ENCODE peak calls at places on chromosomes 12 and 14, in nine cellular contexts. L is choroid plexus epithelial cell, G is kidney epithelial cell, N is astrocyte of the cerebellum, Q is pancreas, H is GM23338, I is brain microvascular endothelial cell, B is cardiac muscle cell, P is left ventricle myocardium inferior. O is an unnamed sample.
A peak's percentile ranks its signal among the peaks of the same experiment; 100 is the strongest.

GRCh38 chr12:79127268-79127895 is 262.8 kb downstream of the SYT1 start:
- DNase-seq in L (peak; percentile 97), G (peak; percentile 60), N (peak; percentile 54), Q (no peak), H (no peak), I (peak; percentile 87), B (peak; percentile 86), P (no peak), O (peak; percentile 64)

GRCh38 chr12:12221560-12221959 is 45.3 kb downstream of the LRP6 start:
- DNase-seq in L (no peak), G (peak; percentile 49), N (no peak), Q (no peak), H (no peak), I (no peak), B (no peak), P (no peak), O (no peak)

GRCh38 chr12:55698241-55698955 is 9.3 kb downstream of the ITGA7 start:
- DNase-seq in L (no peak), G (no peak), N (no peak), Q (peak; percentile 35), H (no peak), I (no peak), B (no peak), P (no peak), O (no peak)

GRCh38 chr12:124301084-124301654 is 6.3 kb downstream of the RFLNA start:
- DNase-seq in L (no peak), G (no peak), N (no peak), Q (no peak), H (no peak), I (no peak), B (no peak), P (no peak), O (no peak)

GRCh38 chr12:107196681-107197080 is 103.3 kb upstream of the CRY1 start:
- DNase-seq in L (peak; percentile 73), G (no peak), N (no peak), Q (no peak), H (no peak), I (peak; percentile 51), B (no peak), P (no peak), O (no peak)

GRCh38 chr12:124774054-124774461 is 89.6 kb downstream of the SCARB1 start:
- DNase-seq in L (peak; percentile 67), G (no peak), N (no peak), Q (no peak), H (no peak), I (no peak), B (peak; percentile 48), P (no peak), O (no peak)

GRCh38 chr12:113241191-113242017 is 20.1 kb downstream of the TPCN1 start:
- DNase-seq in L (peak; percentile 85), G (peak; percentile 98), N (no peak), Q (no peak), H (no peak), I (peak; percentile 90), B (peak; percentile 47), P (no peak), O (no peak)

GRCh38 chr12:53939141-53940108 is 794 bp downstream of the HOXC13 start:
- DNase-seq in L (peak; percentile 17), G (no peak), N (no peak), Q (peak; percentile 68), H (peak; percentile 84), I (no peak), B (peak; percentile 60), P (no peak), O (no peak)

GRCh38 chr12:50087995-50088394 is 2.9 kb downstream of the SMARCD1 start:
- DNase-seq in L (peak; percentile 64), G (no peak), N (no peak), Q (no peak), H (no peak), I (peak; percentile 60), B (peak; percentile 69), P (no peak), O (no peak)

DNA sequence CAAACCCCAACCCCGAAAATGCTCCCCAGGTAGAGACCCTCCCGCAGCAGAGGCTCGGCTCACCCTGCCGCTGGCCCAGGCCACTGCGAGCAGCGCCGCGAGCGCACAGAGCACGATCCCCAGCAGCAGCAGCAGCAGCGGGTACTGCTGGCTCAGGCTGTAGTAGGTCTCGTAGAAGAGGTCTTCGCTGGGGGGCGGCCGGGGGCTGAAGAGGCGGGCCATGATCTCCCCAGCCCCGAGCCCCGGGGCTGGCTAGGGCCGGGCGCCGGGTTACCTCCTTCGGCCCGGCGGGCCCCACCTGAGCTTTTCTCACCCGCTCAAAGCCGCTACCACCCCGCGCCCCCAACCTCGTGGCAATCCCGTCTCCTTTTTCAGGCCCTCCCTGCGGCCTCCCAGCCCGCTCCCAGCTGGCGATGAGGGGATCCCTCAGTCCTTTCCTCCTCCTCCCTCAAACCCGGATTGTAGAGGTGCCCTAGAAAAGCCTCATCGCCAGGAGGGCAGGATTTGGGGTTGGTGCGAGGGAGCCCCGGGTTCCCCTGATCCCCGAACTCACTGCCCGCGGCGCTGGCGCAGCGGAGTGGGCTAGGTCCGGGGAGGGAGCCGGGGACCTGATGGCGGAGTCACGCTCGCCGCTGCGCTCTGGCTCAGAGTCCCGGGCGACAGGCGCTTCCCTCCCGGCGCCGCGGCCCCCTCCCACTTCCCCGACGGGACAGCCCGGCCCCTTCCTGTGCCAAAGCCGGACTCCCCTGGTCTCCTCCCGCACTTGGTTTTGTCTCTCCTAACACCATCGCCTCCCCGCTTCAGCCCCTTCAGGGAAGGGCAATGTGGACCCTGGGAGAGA is at the start of gene ADCY4:
- DNase-seq in L (no peak), G (no peak), N (no peak), Q (peak; percentile 64), H (peak; percentile 56), I (no peak), B (peak; percentile 15), P (peak; percentile 68), O (no peak)
- H3K4me3 ChIP-seq in L (peak within 1 kb of the TSS; percentile 22), G (peak within 1 kb of the TSS; percentile 16), N (no peak within 1 kb of the TSS), Q (peak within 1 kb of the TSS; percentile 38), H (peak within 1 kb of the TSS; percentile 80), I (peak within 1 kb of the TSS; percentile 40), B (peak within 1 kb of the TSS; percentile 23), P (peak within 1 kb of the TSS; percentile 78), O (no peak within 1 kb of the TSS)

DNA sequence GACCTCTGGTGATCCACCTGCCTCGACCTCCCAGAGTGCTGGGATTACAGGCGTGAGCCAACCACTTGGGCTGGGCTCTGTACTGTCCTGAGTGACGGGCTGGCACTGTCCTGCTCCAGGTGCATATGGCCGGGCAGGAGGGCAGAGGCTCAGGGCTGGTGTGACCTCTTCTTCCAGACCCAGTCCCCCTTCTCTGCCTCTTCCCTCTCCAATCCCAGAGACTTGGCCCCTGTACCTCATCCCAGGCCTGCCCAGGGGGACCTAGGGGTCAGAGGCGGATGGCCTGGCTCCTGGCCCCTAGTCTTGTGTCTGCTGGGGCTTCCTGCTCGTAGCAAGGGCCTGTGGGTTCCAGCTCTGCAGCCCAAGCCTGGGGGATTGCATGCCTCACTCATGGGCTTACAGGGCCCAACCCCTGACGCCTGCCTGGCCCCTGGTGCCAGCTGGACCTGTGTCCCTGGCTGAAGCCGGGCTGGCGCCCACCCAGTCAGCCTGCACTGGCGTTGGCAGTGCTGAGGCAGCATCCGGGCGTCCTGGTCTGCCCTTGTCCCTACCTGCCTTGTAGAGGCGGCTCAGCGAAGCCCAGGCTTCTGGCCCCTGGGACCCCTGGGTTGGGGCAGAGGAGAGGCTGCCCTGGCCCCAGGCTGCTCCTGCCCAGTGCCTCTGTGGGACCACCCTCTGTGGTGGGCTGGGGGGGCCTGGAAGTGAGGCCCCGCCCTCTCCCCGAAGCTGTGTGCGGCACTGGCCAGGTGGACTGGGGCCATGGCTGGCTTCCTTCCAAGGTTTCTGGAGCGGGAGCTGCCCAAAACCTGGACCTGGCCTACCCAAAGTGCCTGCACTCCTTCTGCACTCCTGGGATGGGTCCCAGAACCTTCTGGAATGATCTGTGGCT is 4.3 kb downstream of the TEDC1 start:
- DNase-seq in L (no peak), G (no peak), N (no peak), Q (peak; percentile 53), H (no peak), I (no peak), B (no peak), P (peak; percentile 58), O (no peak)
- TF ChIP-seq CTCF in L (no peak), G (no peak), N (no peak), Q (no peak), H (no peak), I (no peak), B (no peak), P (no peak), O (no peak)

GRCh38 chr12:92400006-92400405 is 254.4 kb upstream of the BTG1 start:
- DNase-seq in L (no peak), G (no peak), N (no peak), Q (no peak), H (no peak), I (no peak), B (no peak), P (no peak), O (no peak)
- H3K4me3 ChIP-seq in L (no peak overlapping the region), G (no peak overlapping the region), N (no peak overlapping the region), Q (no peak overlapping the region), H (no peak overlapping the region), I (no peak overlapping the region), B (no peak overlapping the region), P (no peak overlapping the region), O (no peak overlapping the region)

DNA sequence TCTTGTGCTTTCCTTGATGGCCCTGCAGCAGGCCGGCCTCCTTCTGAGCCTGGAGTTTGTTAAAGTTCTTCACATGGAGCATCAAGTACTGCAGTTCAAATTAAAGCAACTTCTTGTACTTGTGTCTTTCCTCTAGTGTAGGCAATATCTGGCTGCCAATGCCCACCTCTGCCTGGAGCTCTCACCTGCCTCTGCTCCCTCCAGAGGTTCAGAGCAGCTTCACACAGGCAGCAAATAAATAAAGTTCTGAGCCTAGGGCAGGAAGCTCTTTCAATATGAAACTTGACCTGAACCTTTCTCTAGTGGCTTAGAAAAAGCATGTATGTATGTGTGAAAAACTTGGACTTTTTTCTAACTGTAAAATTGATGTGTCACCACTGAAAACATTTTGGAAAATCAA is 65.9 kb downstream of the ITPR2 start:
- DNase-seq in L (no peak), G (no peak), N (no peak), Q (no peak), H (peak; percentile 17), I (no peak), B (no peak), P (no peak), O (no peak)
- TF ChIP-seq CTCF in L (peak; percentile 15), G (no peak), N (no peak), Q (no peak), H (no peak), I (no peak), B (no peak), P (no peak), O (no peak)